ENCODE peak calls at places on chromosomes 1 and 21, in eight cellular contexts. A is erythroblast, L is tibial nerve, S is right lobe of liver, M is uterus, I is heart left ventricle, K is NB4, V is IMR-90. U is an unnamed sample.

GRCh38 chr1:110165761-110166231 is 15.5 kb downstream of the SLC6A17 start:
- DNase-seq in A (no peak), L (no peak), S (no peak), M (no peak), I (no peak), K (no peak), V (no peak), U (no peak)

GRCh38 chr1:2382621-2383361 is 8.6 kb downstream of the MORN1 start:
- DNase-seq in A (peak; percentile 30), L (no peak), S (peak; percentile 53), M (no peak), I (no peak), K (no peak), V (no peak), U (peak; percentile 54)

GRCh38 chr1:178645157-178645825 is 79.8 kb upstream of the RALGPS2 start:
- DNase-seq in A (no peak), L (no peak), S (no peak), M (no peak), I (no peak), K (no peak), V (peak; percentile 37), U (no peak)

GRCh38 chr1:110062612-110063011 is 7.9 kb downstream of the ALX3 start:
- DNase-seq in A (no peak), L (no peak), S (no peak), M (no peak), I (no peak), K (no peak), V (no peak), U (no peak)

GRCh38 chr1:227942716-227943261 is 4.9 kb downstream of the WNT9A start:
- DNase-seq in A (no peak), L (no peak), S (peak; percentile 40), M (peak; percentile 12), I (no peak), K (no peak), V (no peak), U (no peak)

GRCh38 chr1:10540277-10541005 is 65.7 kb downstream of the PEX14 start:
- DNase-seq in A (no peak), L (no peak), S (no peak), M (peak; percentile 67), I (peak; percentile 59), K (no peak), V (peak; percentile 54), U (no peak)

GRCh38 chr1:24745711-24746582 is 700 bp downstream of the CLIC4 start:
- DNase-seq in A (no peak), L (peak; percentile 84), S (peak; percentile 69), M (peak; percentile 71), I (no peak), K (peak; percentile 82), V (peak; percentile 66), U (no peak)

GRCh38 chr1:150159550-150159949 is 9.8 kb downstream of the PLEKHO1 start:
- DNase-seq in A (no peak), L (no peak), S (no peak), M (no peak), I (peak; percentile 21), K (peak; percentile 80), V (no peak), U (no peak)

GRCh38 chr1:22115281-22115680 is 27.6 kb downstream of the WNT4 start:
- DNase-seq in A (no peak), L (no peak), S (no peak), M (peak; percentile 14), I (no peak), K (no peak), V (no peak), U (no peak)

GRCh38 chr1:14767075-14767474 is 168.6 kb downstream of the KAZN start:
- DNase-seq in A (no peak), L (no peak), S (no peak), M (no peak), I (no peak), K (no peak), V (no peak), U (no peak)

GRCh38 chr1:29830916-29831315 is 594.6 kb downstream of the PTPRU start:
- DNase-seq in A (no peak), L (no peak), S (no peak), M (no peak), I (no peak), K (no peak), V (no peak), U (no peak)

GRCh38 chr1:52142220-52143153 is 598 bp downstream of the ZFYVE9 start:
- DNase-seq in A (peak; percentile 63), L (peak; percentile 19), S (peak; percentile 64), M (peak; percentile 37), I (peak; percentile 33), K (peak; percentile 74), V (peak; percentile 52), U (peak; percentile 31)

GRCh38 chr1:159835862-159836518 is 9.3 kb downstream of the SLAMF8 start:
- DNase-seq in A (no peak), L (no peak), S (no peak), M (no peak), I (no peak), K (peak; percentile 13), V (no peak), U (no peak)

GRCh38 chr1:160261526-160261877 is 847 bp downstream of the DCAF8 start:
- DNase-seq in A (peak; percentile 82), L (peak; percentile 44), S (no peak), M (no peak), I (no peak), K (peak; percentile 65), V (peak; percentile 91), U (peak; percentile 47)

GRCh38 chr1:28973850-28974841 is 59.8 kb downstream of the EPB41 start:
- DNase-seq in A (no peak), L (no peak), S (no peak), M (no peak), I (no peak), K (no peak), V (peak; percentile 60), U (no peak)

GRCh38 chr1:63861055-63861691 is 87.4 kb downstream of the ROR1 start:
- DNase-seq in A (no peak), L (peak; percentile 35), S (no peak), M (no peak), I (no peak), K (no peak), V (no peak), U (no peak)

GRCh38 chr1:202152399-202152798 is 7.9 kb upstream of the ARL8A start:
- DNase-seq in A (no peak), L (no peak), S (no peak), M (no peak), I (no peak), K (no peak), V (no peak), U (no peak)

GRCh38 chr1:174075245-174075692 is 53.1 kb upstream of the RC3H1 start:
- DNase-seq in A (no peak), L (no peak), S (no peak), M (no peak), I (no peak), K (no peak), V (no peak), U (no peak)

GRCh38 chr1:52191395-52191965 is 49.6 kb downstream of the ZFYVE9 start:
- DNase-seq in A (no peak), L (no peak), S (no peak), M (no peak), I (no peak), K (no peak), V (no peak), U (no peak)

GRCh38 chr21:43789276-43790052 is at the start of gene RRP1:
- DNase-seq in A (peak; percentile 93), L (peak; percentile 91), S (peak; percentile 91), M (peak; percentile 94), I (peak; percentile 93), K (peak; percentile 89), V (peak; percentile 78), U (peak; percentile 95)
- TF ChIP-seq POLR2A in A (peak; percentile 77), L (peak; percentile 81), S (peak; percentile 73), M (peak; percentile 78), I (no peak), K (peak; percentile 90), V (peak; percentile 81), U (peak; percentile 94)

GRCh38 chr1:232142403-232143314 is 487.3 kb downstream of the SIPA1L2 start:
- DNase-seq in A (no peak), L (peak; percentile 20), S (no peak), M (peak; percentile 22), I (peak; percentile 20), K (no peak), V (peak; percentile 82), U (peak; percentile 34)
- TF ChIP-seq POLR2A in A (no peak), L (no peak), S (no peak), M (no peak), I (no peak), K (no peak), V (no peak), U (no peak)

DNA sequence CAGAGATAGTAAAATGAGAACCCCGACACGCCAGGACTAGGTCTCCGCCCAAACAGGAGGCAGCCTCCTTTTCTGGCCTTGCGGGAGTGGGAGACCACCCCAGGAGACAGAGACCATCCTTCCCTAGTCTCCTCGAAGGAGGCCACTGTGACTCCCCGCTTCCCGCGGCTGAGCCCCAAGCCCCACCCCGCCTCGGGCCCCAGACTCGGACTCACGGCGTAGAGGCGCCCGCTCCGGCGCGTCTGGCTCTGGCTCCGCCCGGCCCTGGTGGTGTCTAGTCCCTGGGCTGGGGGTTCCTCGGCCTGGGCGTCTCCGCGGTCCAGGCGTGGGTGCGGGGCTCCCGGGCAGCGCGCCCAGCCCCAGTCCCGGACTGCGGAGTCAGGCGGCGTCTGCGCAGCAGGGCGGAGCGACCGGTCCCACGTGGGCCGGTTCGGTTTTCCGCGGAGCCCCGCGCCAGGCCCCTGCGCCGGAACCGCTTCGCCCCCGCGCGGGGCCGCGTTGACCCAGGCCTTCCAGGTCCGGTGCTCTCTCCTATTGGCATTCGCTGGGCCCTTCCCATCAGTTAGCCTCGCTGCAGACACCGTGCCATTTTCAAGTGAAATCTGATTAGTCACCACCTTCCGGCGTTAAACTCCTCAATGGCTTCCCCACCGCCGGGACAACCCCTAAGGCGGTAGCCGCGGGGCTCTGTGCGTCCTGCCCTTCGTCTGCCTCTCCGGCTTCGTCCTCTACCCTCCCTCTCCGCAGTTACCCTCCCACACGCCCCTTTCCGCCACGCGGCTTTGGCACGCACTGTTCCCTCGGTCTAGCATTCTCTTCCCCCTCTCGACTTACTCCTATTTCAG is at the start of gene C1orf216:
- DNase-seq in A (peak; percentile 74), L (peak; percentile 23), S (peak; percentile 75), M (peak; percentile 71), I (peak; percentile 84), K (peak; percentile 92), V (peak; percentile 72), U (peak; percentile 58)
- TF ChIP-seq POLR2A in A (peak; percentile 58), L (peak; percentile 66), S (peak; percentile 70), M (peak; percentile 57), I (no peak), K (peak; percentile 68), V (peak; percentile 66), U (peak; percentile 54)

GRCh38 chr1:43366179-43366578 is 1.6 kb downstream of the ELOVL1 start:
- DNase-seq in A (peak; percentile 22), L (no peak), S (no peak), M (no peak), I (no peak), K (no peak), V (no peak), U (no peak)

GRCh38 chr1:43368646-43369020 is 822 bp upstream of the ELOVL1 start:
- DNase-seq in A (no peak), L (no peak), S (no peak), M (no peak), I (no peak), K (no peak), V (no peak), U (no peak)

GRCh38 chr1:43367026-43367903 is 546 bp downstream of the ELOVL1 start:
- DNase-seq in A (peak; percentile 96), L (no peak), S (no peak), M (peak; percentile 30), I (no peak), K (no peak), V (no peak), U (peak; percentile 54)

GRCh38 chr1:43366601-43367025 is 1.2 kb downstream of the ELOVL1 start:
- DNase-seq in A (no peak), L (no peak), S (no peak), M (no peak), I (no peak), K (no peak), V (no peak), U (no peak)

GRCh38 chr1:43367904-43368645 is at the start of gene ELOVL1:
- DNase-seq in A (peak; percentile 91), L (peak; percentile 83), S (peak; percentile 96), M (peak; percentile 90), I (peak; percentile 95), K (peak; percentile 94), V (peak; percentile 80), U (peak; percentile 81)
- TF ChIP-seq POLR2A in A (peak; percentile 61), L (peak; percentile 74), S (peak; percentile 89), M (peak; percentile 77), I (no peak), K (peak; percentile 71), V (peak; percentile 67), U (peak; percentile 87)

U was measured in H54.